ENCODE peak calls at places on chromosome 11, in five cellular contexts. Z is K562, D is HepG2, U is GM12878, F is H1. R is an unnamed sample.

GRCh38 chr11:44559207-44559943 is 6.1 kb upstream of the CD82 start:
- DNase-seq in F (peak), D (no peak), U (peak), Z (no peak), R (no peak)

GRCh38 chr11:66950113-66950535 is 8.1 kb downstream of the PC start:
- DNase-seq in D (peak), F (no peak), Z (peak), U (no peak), R (peak)

GRCh38 chr11:77170107-77170506 is 42.1 kb downstream of the MYO7A start:
- DNase-seq in D (no peak), U (no peak), Z (no peak), F (peak), R (no peak)

GRCh38 chr11:73334244-73335203 is 26.4 kb downstream of the ARHGEF17 start:
- DNase-seq in F (no peak), U (no peak), Z (peak), D (peak), R (no peak)

GRCh38 chr11:123430736-123431356 is 777 bp downstream of the GRAMD1B start:
- DNase-seq in F (no peak), D (no peak), U (no peak), Z (no peak), R (no peak)

GRCh38 chr11:86931965-86932332 is 23.2 kb downstream of the FZD4 start:
- DNase-seq in F (no peak), U (no peak), Z (peak), D (no peak), R (no peak)

GRCh38 chr11:43788394-43788793 is 92.2 kb upstream of the ALKBH3 start:
- DNase-seq in D (no peak), F (no peak), U (no peak), Z (no peak), R (no peak)

GRCh38 chr11:10155793-10156490 is 138.1 kb downstream of the SBF2 start:
- DNase-seq in D (no peak), Z (no peak), F (no peak), U (no peak), R (no peak)

GRCh38 chr11:76279651-76280050 is 73.3 kb upstream of the WNT11 start:
- DNase-seq in U (no peak), F (peak), Z (no peak), D (no peak), R (no peak)

GRCh38 chr11:23233075-23233474 is 372.8 kb upstream of the CCDC179 start:
- DNase-seq in F (no peak), Z (no peak), D (no peak), U (no peak), R (no peak)

GRCh38 chr11:130712480-130712879 is 203.8 kb downstream of the SNX19 start:
- DNase-seq in Z (no peak), U (no peak), F (no peak), D (no peak), R (no peak)

GRCh38 chr11:59556115-59556882 is 45.0 kb downstream of the OR4D9 start:
- DNase-seq in D (peak), Z (peak), U (peak), F (peak), R (no peak)

GRCh38 chr11:134049303-134049702 is 19.6 kb upstream of the JAM3 start:
- DNase-seq in U (no peak), F (no peak), D (no peak), Z (no peak), R (no peak)

GRCh38 chr11:47533690-47534135 is 19.2 kb downstream of the CELF1 start:
- DNase-seq in U (no peak), F (no peak), Z (no peak), D (no peak), R (no peak)

GRCh38 chr11:59787816-59788215 is 22.8 kb downstream of the MRPL16 start:
- DNase-seq in F (no peak), U (no peak), D (no peak), Z (no peak), R (no peak)

GRCh38 chr11:19938051-19938856 is 222.0 kb downstream of the DBX1 start:
- DNase-seq in D (peak), Z (peak), U (no peak), F (no peak), R (peak)

GRCh38 chr11:61071208-61071681 is 31.0 kb upstream of the CD5 start:
- DNase-seq in D (no peak), U (no peak), Z (no peak), F (no peak), R (no peak)
- TF ChIP-seq JUND in D (no peak), U (no peak), Z (no peak), F (no peak), R (no peak)

GRCh38 chr11:28274216-28274615 is 166.0 kb downstream of the METTL15 start:
- DNase-seq in U (no peak), D (no peak), Z (no peak), F (no peak), R (no peak)

GRCh38 chr11:28268925-28269324 is 160.7 kb downstream of the METTL15 start:
- DNase-seq in F (no peak), D (no peak), U (no peak), Z (no peak), R (no peak)

DNA sequence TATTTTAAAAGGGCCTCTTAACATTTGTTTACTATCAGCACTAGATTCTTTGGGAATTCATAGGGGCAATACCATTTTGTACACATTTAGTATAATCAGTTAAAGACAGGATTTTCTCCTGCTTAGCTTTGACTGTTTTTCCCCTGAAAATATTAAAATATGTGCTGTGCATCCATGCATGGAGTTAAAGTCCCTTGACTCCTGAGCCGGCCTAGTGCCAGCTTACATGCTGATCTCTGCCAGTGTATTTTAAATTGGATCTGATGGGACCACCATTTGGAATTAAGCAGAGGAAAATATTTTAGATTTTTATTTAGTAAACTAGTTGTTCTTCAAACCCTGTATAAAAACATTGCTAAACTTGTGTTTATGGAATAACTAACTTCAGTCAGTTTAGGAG is 161.4 kb downstream of the METTL15 start:
- DNase-seq in Z (no peak), U (no peak), D (no peak), F (no peak), R (no peak)
- TF ChIP-seq JUND in Z (no peak), U (no peak), D (no peak), F (no peak), R (no peak)

GRCh38 chr11:116715383-116715782 is 57.4 kb downstream of the BUD13 start:
- DNase-seq in F (no peak), Z (peak), D (no peak), U (no peak), R (no peak)
- TF ChIP-seq JUND in F (no peak), Z (no peak), D (no peak), U (no peak), R (no peak)

DNA sequence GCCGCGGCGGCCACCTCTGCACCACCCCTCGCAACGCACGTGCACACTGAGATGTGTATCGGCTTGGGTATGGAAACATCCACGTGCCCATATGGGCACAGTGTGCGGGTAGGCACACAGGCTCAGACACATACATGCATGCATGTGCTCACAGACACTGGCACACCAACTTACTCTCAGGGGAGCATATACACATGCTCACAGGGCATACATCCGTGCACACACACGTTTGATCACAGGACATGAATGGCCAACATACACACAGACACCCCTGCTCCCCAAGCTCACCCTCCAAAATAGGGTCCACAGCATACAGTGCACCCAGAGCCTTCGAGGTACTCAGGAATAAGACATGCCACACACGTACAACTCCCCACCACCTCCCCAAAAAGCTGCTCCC is 52.9 kb downstream of the SLC22A12 start:
- DNase-seq in Z (no peak), F (no peak), D (no peak), U (no peak), R (peak)
- TF ChIP-seq JUND in Z (no peak), F (no peak), D (no peak), U (no peak), R (no peak)

DNA sequence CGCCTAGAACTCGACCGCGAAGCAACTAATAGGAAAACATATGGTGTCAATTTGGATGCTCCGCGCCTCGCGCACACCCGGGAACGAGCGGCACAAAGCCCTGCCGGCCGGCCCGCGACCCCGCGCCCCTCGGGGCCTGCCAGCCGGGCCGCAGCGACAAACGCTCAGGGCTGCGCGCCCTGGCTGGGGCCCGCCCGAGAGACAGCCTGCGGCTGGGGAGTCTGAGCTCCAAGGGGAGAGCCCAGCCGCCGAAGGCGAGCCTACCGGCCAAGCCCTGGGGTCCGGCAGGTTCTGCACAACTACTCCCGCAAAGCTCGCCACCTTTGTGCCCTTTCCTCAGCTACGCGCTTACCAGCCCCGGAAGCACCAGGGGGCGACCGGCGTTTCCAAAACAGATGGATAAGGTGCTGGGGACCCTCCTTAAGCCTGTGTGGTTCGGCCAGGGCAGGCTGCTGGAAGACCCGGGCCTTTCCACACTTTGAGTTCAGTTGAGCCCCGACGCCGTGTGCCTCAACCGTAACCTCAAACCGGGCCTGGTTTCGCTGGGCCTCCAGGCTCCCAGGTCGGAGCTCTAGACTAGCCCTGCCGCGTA is 6.0 kb downstream of the PAX6 start:
- DNase-seq in U (no peak), D (no peak), F (no peak), Z (no peak), R (no peak)
- TF ChIP-seq JUND in U (no peak), D (no peak), F (no peak), Z (no peak), R (no peak)

GRCh38 chr11:75069473-75069872 is 27.2 kb downstream of the OR2AT4 start:
- DNase-seq in F (no peak), U (peak), Z (no peak), D (no peak), R (no peak)

GRCh38 chr11:75078233-75078632 is 18.4 kb downstream of the OR2AT4 start:
- DNase-seq in U (no peak), D (no peak), F (no peak), Z (no peak), R (peak)

GRCh38 chr11:75072582-75072981 is 24.1 kb downstream of the OR2AT4 start:
- DNase-seq in Z (no peak), F (no peak), U (no peak), D (peak), R (no peak)

GRCh38 chr11:75077316-75077715 is 19.4 kb downstream of the OR2AT4 start:
- DNase-seq in D (no peak), U (no peak), Z (no peak), F (no peak), R (no peak)

GRCh38 chr11:75073459-75074190 is 23.1 kb downstream of the OR2AT4 start:
- DNase-seq in Z (no peak), F (no peak), D (peak), U (no peak), R (no peak)
- TF ChIP-seq JUND in Z (no peak), F (no peak), D (no peak), U (no peak), R (no peak)

GRCh38 chr11:40281055-40281580 is 1178.3 kb downstream of the LRRC4C start:
- DNase-seq in F (no peak), D (no peak), Z (no peak), U (no peak), R (no peak)
- TF ChIP-seq JUND in F (no peak), D (no peak), Z (no peak), U (no peak), R (no peak)

GRCh38 chr11:121435796-121436511 is 16.2 kb upstream of the SORL1 start:
- DNase-seq in Z (no peak), U (no peak), D (no peak), F (no peak), R (no peak)
- TF ChIP-seq JUND in Z (no peak), U (no peak), D (no peak), F (no peak), R (no peak)